ENCODE peak calls at places on chromosomes 11 and 22, in five cellular contexts. D is foreskin melanocyte; A is lower lobe of right lung; Q is naive thymus-derived CD4-positive, alpha-beta T cell; X is stimulated activated CD4-positive, alpha-beta T cell treated with anti-CD3 and anti-CD28 coated beads, Interleukin-4, amount 100 ng/mL, for 24 hours. R is an unnamed sample.

GRCh38 chr22:25485626-25486545 is 78.6 kb upstream of the GRK3 start:
- DNase-seq in D (no peak), A (no peak), Q (no peak), X (no peak), R (peak; percentile 47)

GRCh38 chr11:65944767-65945166 is 513 bp upstream of the TSGA10IP start:
- DNase-seq in D (no peak), A (no peak), Q (no peak), X (no peak), R (no peak)

GRCh38 chr11:69325446-69325845 is 31.5 kb downstream of the MYEOV start:
- DNase-seq in D (no peak), A (no peak), Q (no peak), X (no peak), R (no peak)

GRCh38 chr11:26330255-26330654 is 1.7 kb upstream of the ANO3 start:
- DNase-seq in D (no peak), A (no peak), Q (no peak), X (no peak), R (no peak)

GRCh38 chr11:88359529-88359928 is 22.0 kb upstream of the CTSC start:
- DNase-seq in D (no peak), A (no peak), Q (no peak), X (no peak), R (peak; percentile 74)

GRCh38 chr22:43946391-43946680 is 8.9 kb upstream of the SAMM50 start:
- DNase-seq in D (no peak), A (no peak), Q (no peak), X (no peak), R (no peak)

GRCh38 chr22:44094751-44095302 is 70.7 kb downstream of the PARVB start:
- DNase-seq in D (no peak), A (no peak), Q (no peak), X (no peak), R (no peak)

GRCh38 chr22:33597274-33597985 is 322.8 kb downstream of the LARGE1 start:
- DNase-seq in D (no peak), A (no peak), Q (no peak), X (no peak), R (no peak)

GRCh38 chr22:46625113-46625842 is 5.1 kb downstream of the GRAMD4 start:
- DNase-seq in D (no peak), A (no peak), Q (no peak), X (no peak), R (no peak)

GRCh38 chr11:62479631-62480201 is 60.9 kb downstream of the SCGB1A1 start:
- DNase-seq in D (no peak), A (no peak), Q (no peak), X (no peak), R (no peak)

GRCh38 chr11:107707128-107707760 is 4.6 kb downstream of the SLN start:
- DNase-seq in D (no peak), A (no peak), Q (no peak), X (no peak), R (no peak)

R was measured in GM12878.